ENCODE peak calls at places on chromosomes 5 and 9, in four cellular contexts. V is transverse colon, X is esophagus muscularis mucosa, Z is sigmoid colon. R is an unnamed sample.

GRCh38 chr9:78288214-78288892 is 8.6 kb upstream of the PSAT1 start:
- DNase-seq in X (no peak), Z (no peak), V (no peak), R (no peak)

GRCh38 chr5:14742427-14743010 is 78.0 kb downstream of the OTULIN start:
- DNase-seq in X (no peak), V (no peak), Z (no peak), R (peak)

GRCh38 chr5:8500426-8500825 is 631.5 kb downstream of the MTRR start:
- DNase-seq in X (no peak), V (no peak), Z (no peak), R (no peak)

GRCh38 chr5:14685757-14686156 is 21.2 kb downstream of the OTULIN start:
- DNase-seq in X (no peak), V (peak), Z (no peak), R (peak)

GRCh38 chr9:135410831-135411473 is 68.6 kb upstream of the PPP1R26 start:
- DNase-seq in X (no peak), V (no peak), Z (no peak), R (no peak)

GRCh38 chr5:92800360-92800759 is 780.7 kb downstream of the NR2F1-AS1 start:
- DNase-seq in V (no peak), Z (no peak), X (no peak), R (no peak)

GRCh38 chr5:11903614-11904269 is 504 bp downstream of the CTNND2 start:
- DNase-seq in X (no peak), V (no peak), Z (no peak), R (peak)

GRCh38 chr5:141883948-141884318 is 5.7 kb upstream of the PCDH1 start:
- DNase-seq in V (no peak), X (no peak), Z (no peak), R (no peak)

GRCh38 chr9:113620377-113621161 is 157.0 kb downstream of the RGS3 start:
- DNase-seq in Z (peak), V (peak), X (no peak), R (no peak)

GRCh38 chr5:71948206-71948605 is 159.1 kb upstream of the MAP1B start:
- DNase-seq in X (no peak), V (no peak), Z (no peak), R (no peak)

GRCh38 chr9:128362774-128363173 is 8.4 kb upstream of the URM1 start:
- DNase-seq in Z (no peak), X (no peak), V (no peak), R (no peak)

GRCh38 chr9:20066120-20066519 is 277.3 kb upstream of the SLC24A2 start:
- DNase-seq in Z (no peak), X (no peak), V (no peak), R (no peak)

GRCh38 chr9:111008148-111009075 is 29.9 kb downstream of the LPAR1 start:
- DNase-seq in Z (no peak), V (no peak), X (no peak), R (no peak)

GRCh38 chr9:130139251-130139650 is 33.0 kb upstream of the NCS1 start:
- DNase-seq in Z (no peak), X (no peak), V (no peak), R (no peak)

GRCh38 chr9:102398205-102398604 is 596.9 kb upstream of the CYLC2 start:
- DNase-seq in Z (no peak), V (no peak), X (no peak), R (no peak)

GRCh38 chr5:131536211-131536826 is 98.7 kb downstream of the RAPGEF6 start:
- DNase-seq in X (no peak), Z (no peak), V (no peak), R (no peak)

GRCh38 chr5:173486355-173486754 is 130.1 kb downstream of the BOD1 start:
- DNase-seq in V (no peak), X (peak), Z (no peak), R (no peak)

GRCh38 chr5:23507278-23507685 is at the start of gene PRDM9:
- DNase-seq in X (no peak), V (peak), Z (peak), R (peak)

GRCh38 chr5:74576941-74577456 is 63.5 kb downstream of the ENC1 start:
- DNase-seq in V (no peak), Z (no peak), X (no peak), R (no peak)

GRCh38 chr5:54516051-54516645 is 1.4 kb upstream of the SNX18 start:
- DNase-seq in X (no peak), Z (no peak), V (no peak), R (no peak)

GRCh38 chr5:107129051-107129450 is 541.7 kb downstream of the EFNA5 start:
- DNase-seq in X (no peak), Z (no peak), V (no peak), R (no peak)

GRCh38 chr5:179758905-179759304 is 26.3 kb downstream of the MAML1 start:
- DNase-seq in Z (no peak), X (no peak), V (no peak), R (no peak)

GRCh38 chr9:20292002-20292401 is 330.3 kb downstream of the MLLT3 start:
- DNase-seq in X (no peak), V (no peak), Z (no peak), R (no peak)

GRCh38 chr5:107232793-107233192 is 437.9 kb downstream of the EFNA5 start:
- DNase-seq in Z (no peak), V (no peak), X (no peak), R (no peak)

GRCh38 chr5:78273436-78273835 is 21.1 kb downstream of the AP3B1 start:
- DNase-seq in V (no peak), Z (no peak), X (no peak), R (no peak)

DNA sequence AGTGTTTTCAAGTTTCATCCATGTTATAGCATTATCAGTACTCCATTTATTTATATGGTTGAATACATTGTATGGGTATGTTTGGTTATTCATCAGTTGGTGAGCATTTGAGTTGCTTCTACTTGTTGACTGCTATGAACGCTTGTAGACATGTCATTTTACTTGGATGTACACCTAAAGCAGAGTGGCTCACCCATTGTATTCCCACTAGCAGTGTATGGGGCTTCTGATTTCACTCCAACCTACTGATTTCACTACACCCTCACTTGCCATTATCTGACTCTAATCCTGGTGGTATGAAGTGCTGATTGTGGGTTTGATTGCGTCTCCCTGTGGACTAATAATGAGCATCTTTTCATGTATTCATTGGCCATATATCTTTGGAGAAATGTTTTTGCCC is 9.5 kb downstream of the NPM1 start:
- DNase-seq in Z (no peak), X (no peak), V (no peak), R (no peak)
- TF ChIP-seq POLR2A in Z (no peak), X (no peak), V (no peak), R (no peak)

GRCh38 chr9:100443781-100444768 is 17.1 kb downstream of the MSANTD3 start:
- DNase-seq in X (no peak), V (no peak), Z (no peak), R (no peak)

GRCh38 chr9:100437860-100438805 is 11.2 kb downstream of the MSANTD3 start:
- DNase-seq in Z (peak), X (no peak), V (peak), R (peak)

GRCh38 chr9:100440071-100440470 is 13.1 kb downstream of the MSANTD3 start:
- DNase-seq in V (no peak), Z (no peak), X (no peak), R (no peak)

GRCh38 chr9:100445161-100445902 is 18.4 kb downstream of the MSANTD3 start:
- DNase-seq in X (no peak), Z (no peak), V (no peak), R (no peak)

GRCh38 chr9:100442072-100442471 is 15.1 kb downstream of the MSANTD3 start:
- DNase-seq in Z (no peak), V (no peak), X (no peak), R (no peak)
- TF ChIP-seq POLR2A in Z (no peak), V (no peak), X (no peak), R (no peak)

GRCh38 chr9:36457836-36458429 is 57.9 kb upstream of the RNF38 start:
- DNase-seq in Z (no peak), X (no peak), V (no peak), R (no peak)
- TF ChIP-seq POLR2A in Z (no peak), X (no peak), V (no peak), R (no peak)

DNA sequence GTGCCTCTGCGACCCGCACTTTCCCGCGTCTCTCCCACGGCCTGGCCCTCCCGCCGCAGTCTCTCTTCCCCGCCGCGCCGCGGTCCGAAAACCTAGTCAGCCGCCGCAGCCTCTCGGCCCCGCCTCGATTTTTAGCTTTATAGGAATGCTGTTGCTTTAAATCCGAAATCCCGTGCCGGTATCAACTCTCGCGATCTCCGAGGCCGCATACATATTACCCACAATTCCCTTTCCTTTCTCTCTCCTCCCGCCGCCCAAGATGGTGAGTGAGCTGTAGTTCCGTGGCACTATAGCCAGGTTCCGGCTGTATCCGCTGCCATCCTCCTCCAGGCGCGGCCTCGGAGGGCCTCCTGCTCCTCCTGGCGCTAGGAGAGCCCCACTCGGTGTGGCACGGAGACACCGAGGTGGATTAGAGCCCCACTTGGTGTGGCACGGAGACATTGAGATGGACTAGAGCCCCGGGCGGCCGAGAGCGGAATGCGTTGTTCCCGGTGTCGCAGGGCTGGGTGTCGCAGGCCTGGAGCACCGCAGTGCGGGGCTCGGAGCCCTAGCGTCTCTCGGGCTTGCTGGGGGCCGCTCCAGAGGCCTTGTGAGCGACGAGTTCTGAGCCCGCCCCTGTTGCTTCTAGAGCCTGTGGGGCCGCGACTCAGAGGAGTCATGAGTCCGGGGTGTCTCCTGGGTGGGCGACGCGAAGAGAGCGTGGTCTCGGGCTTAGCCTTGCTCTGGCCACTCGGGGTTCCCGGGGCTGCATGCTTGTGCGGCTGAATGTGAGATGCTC is at the start of the genes MED22 and RPL7A:
- DNase-seq in Z (peak), V (peak), X (peak), R (peak)
- TF ChIP-seq POLR2A in Z (peak), V (peak), X (peak), R (peak)

GRCh38 chr5:89302102-89302891 is 419.3 kb upstream of the MEF2C start:
- DNase-seq in X (no peak), V (no peak), Z (no peak), R (no peak)
- TF ChIP-seq POLR2A in X (no peak), V (no peak), Z (no peak), R (no peak)

DNA sequence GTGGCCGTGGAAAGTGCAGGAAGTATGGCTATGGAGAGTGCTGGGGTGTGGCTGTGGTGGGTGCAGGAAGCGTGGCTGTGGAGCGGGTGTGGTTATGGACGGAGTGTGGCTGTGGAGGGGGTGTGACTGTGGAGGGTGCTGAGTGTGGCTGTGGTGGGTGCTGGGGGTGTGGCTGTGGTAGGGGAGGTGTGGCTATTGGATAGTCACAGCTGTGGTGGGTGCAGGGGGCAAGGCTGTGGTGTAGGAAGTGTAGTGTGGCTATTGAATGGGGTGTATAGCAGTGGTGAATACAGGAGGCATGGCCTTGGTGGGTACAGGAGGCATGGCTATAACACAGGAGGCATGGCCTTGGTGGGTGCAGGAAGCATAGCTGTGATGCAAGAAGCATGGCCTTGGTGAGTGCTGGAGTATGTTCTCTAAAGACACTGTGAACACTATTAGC is 40.8 kb upstream of the SPATA31C2 start:
- DNase-seq in V (peak), Z (no peak), X (no peak), R (no peak)
- TF ChIP-seq POLR2A in V (no peak), Z (no peak), X (no peak), R (no peak)

GRCh38 chr5:65102826-65103673 is 334.3 kb downstream of the CWC27 start:
- DNase-seq in X (no peak), V (peak), Z (peak), R (peak)
- TF ChIP-seq POLR2A in X (no peak), V (no peak), Z (no peak), R (peak)